ENCODE peak calls at places on chromosome 13, in seven cellular contexts. R, D, E, W, X, L and S are unnamed samples.

GRCh38 chr13:99312493-99312883 is 5.3 kb upstream of the GPR183 start:
- DNase-seq in X (no peak), W (peak; percentile 86), D (no peak), R (peak; percentile 39), E (no peak), L (peak; percentile 54), S (no peak)

GRCh38 chr13:75635621-75636338 is at the start of gene LMO7:
- DNase-seq in E (peak; percentile 82), X (peak; percentile 43), D (peak; percentile 84), L (peak; percentile 89), W (peak; percentile 72), R (peak; percentile 52), S (peak; percentile 89)

GRCh38 chr13:59266478-59267063 is 897.2 kb downstream of the DIAPH3 start:
- DNase-seq in X (no peak), R (no peak), L (peak; percentile 67), E (no peak), D (no peak), W (no peak), S (no peak)

GRCh38 chr13:52356327-52356726 is 49.6 kb downstream of the THSD1 start:
- DNase-seq in W (no peak), D (no peak), E (no peak), X (no peak), L (peak; percentile 4), R (peak; percentile 57), S (peak; percentile 78)

GRCh38 chr13:47661076-47661475 is 340.0 kb downstream of the SUCLA2 start:
- DNase-seq in R (peak; percentile 85), W (peak; percentile 69), L (no peak), E (no peak), X (no peak), D (no peak), S (no peak)

GRCh38 chr13:78971355-78971754 is 312.4 kb upstream of the OBI1 start:
- DNase-seq in D (no peak), X (no peak), R (no peak), L (no peak), E (no peak), W (no peak), S (no peak)

GRCh38 chr13:31245974-31246373 is 46.2 kb downstream of the B3GLCT start:
- DNase-seq in E (no peak), W (no peak), X (no peak), R (no peak), D (no peak), L (no peak), S (no peak)

GRCh38 chr13:85729296-85729695 is 69.9 kb downstream of the SLITRK6 start:
- DNase-seq in E (no peak), X (no peak), D (no peak), R (peak; percentile 78), L (peak; percentile 3), W (peak; percentile 76), S (no peak)

GRCh38 chr13:48567521-48568331 is 34.8 kb upstream of the RCBTB2 start:
- DNase-seq in W (no peak), R (no peak), L (peak; percentile 52), X (no peak), E (no peak), D (no peak), S (no peak)

GRCh38 chr13:63305641-63306133 is 1890.0 kb upstream of the PCDH20 start:
- DNase-seq in W (no peak), L (no peak), X (no peak), D (no peak), R (no peak), E (no peak), S (no peak)

GRCh38 chr13:71477735-71478134 is 389.3 kb downstream of the DACH1 start:
- DNase-seq in W (no peak), E (no peak), X (no peak), D (no peak), L (peak; percentile 2), R (no peak), S (peak; percentile 26)

GRCh38 chr13:50645092-50645491 is 198.4 kb downstream of the DLEU7 start:
- DNase-seq in R (no peak), L (peak; percentile 76), E (no peak), W (no peak), D (no peak), X (no peak), S (no peak)

GRCh38 chr13:98487016-98487415 is 89.9 kb downstream of the STK24 start:
- DNase-seq in E (no peak), D (no peak), X (no peak), L (no peak), R (peak; percentile 53), W (no peak), S (no peak)

GRCh38 chr13:110680852-110681251 is 25.1 kb downstream of the CARS2 start:
- DNase-seq in R (no peak), E (peak; percentile 62), L (peak; percentile 71), X (no peak), D (peak; percentile 64), W (peak; percentile 39), S (peak; percentile 64)

GRCh38 chr13:52348983-52349780 is 56.8 kb downstream of the THSD1 start:
- DNase-seq in R (peak; percentile 85), L (peak; percentile 56), D (no peak), X (no peak), W (peak; percentile 28), E (no peak), S (peak; percentile 48)

GRCh38 chr13:45341799-45342584 is 1.0 kb upstream of the TPT1 start:
- DNase-seq in E (no peak), W (peak; percentile 62), L (peak; percentile 57), X (no peak), D (no peak), R (no peak), S (no peak)

GRCh38 chr13:101289764-101290163 is 126.5 kb downstream of the NALCN start:
- DNase-seq in X (peak; percentile 63), E (peak; percentile 75), D (peak; percentile 67), R (peak; percentile 75), L (peak; percentile 39), W (peak; percentile 63), S (peak; percentile 85)

DNA sequence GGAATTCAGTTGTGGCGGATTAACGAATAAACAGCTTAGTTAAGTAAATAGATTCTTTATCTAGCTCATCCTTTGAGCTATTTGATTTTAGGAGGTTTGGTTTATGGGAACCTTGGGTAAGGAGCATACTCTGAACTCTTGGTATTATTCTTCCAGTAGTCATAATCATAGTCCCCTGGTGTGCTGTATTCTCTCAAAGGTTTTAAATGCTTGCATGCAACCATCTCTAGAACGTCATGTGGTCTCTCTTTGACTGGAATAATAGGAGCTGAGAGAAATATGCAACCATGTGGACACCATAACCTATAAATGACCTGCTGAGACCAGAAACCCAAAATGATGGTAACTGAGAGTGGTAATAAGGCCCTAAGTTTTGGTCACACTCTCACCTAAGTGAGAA is 951.6 kb upstream of the MIR17HG start:
- DNase-seq in E (no peak), D (no peak), L (no peak), W (no peak), X (no peak), R (no peak), S (no peak)
- H2AK5ac ChIP-seq in E (no peak overlapping the region), D (no peak overlapping the region), L (no peak overlapping the region), W (no peak overlapping the region), X (no peak overlapping the region), R (no peak overlapping the region), S (no peak overlapping the region)

DNA sequence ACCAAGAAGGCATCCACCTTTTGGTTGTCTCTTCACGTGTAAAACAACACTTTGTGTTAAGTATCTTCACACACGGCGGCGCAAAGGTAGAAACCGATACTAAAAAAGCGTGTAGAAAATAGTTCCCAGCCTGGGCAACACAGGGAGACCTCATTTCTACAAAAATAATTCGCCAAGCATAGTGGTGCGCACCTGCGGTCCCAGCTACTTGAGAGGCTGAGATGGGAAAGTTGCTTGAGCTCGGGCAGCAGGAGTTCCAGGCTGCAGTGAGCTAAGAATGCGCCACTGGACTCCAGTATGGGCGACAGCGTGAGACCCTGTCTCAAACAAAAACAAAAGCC is 573 bp upstream of the ERCC5 start:
- DNase-seq in L (no peak), R (no peak), X (no peak), E (no peak), W (no peak), D (no peak), S (no peak)
- H4K8ac ChIP-seq in L (peak overlapping the region; percentile 94), R (peak overlapping the region; percentile 94), X (no peak overlapping the region), E (no peak overlapping the region), W (peak overlapping the region; percentile 87), D (peak overlapping the region; percentile 94), S (peak overlapping the region; percentile 43)

DNA sequence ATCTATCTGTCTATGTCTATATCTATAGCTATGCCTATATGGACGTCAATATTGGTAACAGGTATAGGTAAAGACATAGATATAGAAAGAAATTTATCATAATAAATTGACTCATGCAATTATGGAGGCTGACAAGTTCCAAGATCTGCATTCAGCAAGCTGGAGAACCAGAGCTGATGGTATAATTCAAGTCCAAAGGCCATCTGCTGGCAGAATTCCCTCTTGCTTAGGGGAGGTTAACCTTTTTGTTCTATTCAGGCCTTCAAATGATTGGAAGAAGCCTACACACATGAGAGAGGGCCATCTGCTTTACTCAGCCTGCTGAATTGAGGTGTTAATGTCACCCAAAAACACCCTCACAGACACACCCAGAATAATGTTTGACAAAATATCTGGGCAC is 10.8 kb downstream of the RASL11A start:
- DNase-seq in X (no peak), E (no peak), W (no peak), D (no peak), R (no peak), L (no peak), S (no peak)
- H2AK5ac ChIP-seq in X (no peak overlapping the region), E (no peak overlapping the region), W (no peak overlapping the region), D (no peak overlapping the region), R (no peak overlapping the region), L (no peak overlapping the region), S (no peak overlapping the region)

GRCh38 chr13:33816912-33817311 is 1.0 kb upstream of the RFC3 start:
- DNase-seq in X (no peak), D (no peak), R (no peak), L (no peak), W (no peak), E (no peak), S (no peak)
- H4K8ac ChIP-seq in X (no peak overlapping the region), D (no peak overlapping the region), R (no peak overlapping the region), L (no peak overlapping the region), W (no peak overlapping the region), E (no peak overlapping the region), S (no peak overlapping the region)

DNA sequence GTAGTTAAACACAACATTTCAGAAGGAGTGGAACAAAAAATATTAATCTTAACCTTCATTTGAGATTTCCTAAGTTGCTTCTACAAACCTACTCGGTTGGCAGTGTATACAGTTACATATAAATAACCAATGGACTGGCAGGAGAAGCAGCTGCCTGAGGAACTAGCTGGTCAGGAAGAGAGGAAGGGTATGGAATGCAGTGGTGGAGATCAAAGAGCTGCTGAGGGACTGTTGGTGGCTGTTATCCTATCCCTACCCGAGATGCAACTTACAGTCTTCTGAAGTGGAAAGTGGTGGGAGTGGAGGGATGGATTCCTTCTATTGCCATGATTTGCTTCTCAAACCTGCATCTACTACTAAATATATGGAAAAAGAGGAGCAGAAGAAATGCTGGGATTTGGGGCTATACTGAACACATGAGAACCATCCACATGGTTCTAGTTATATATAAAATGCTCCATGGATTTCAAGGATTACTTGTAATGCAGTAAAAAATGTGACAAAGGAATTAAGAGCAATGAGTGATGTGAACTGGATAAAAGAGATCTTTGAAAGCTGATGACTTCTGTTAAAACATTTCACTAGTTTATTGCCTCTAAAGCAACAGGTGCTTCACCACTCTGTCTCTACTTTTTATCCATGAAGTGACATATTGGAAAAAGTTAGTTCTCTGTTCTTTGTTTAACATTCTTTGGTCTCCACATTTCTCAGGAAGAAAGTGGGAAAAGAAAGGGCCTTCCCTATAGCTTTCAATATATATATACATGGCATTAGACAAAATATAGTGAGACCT is 29.9 kb downstream of the MICU2 start:
- DNase-seq in X (no peak), L (no peak), E (no peak), W (no peak), R (no peak), D (no peak), S (peak; percentile 54)
- H2AK5ac ChIP-seq in X (no peak overlapping the region), L (no peak overlapping the region), E (no peak overlapping the region), W (no peak overlapping the region), R (no peak overlapping the region), D (no peak overlapping the region), S (no peak overlapping the region)